ENCODE peak calls at places on chromosomes 1 and 21, in five cellular contexts. One of them, this sample, is unnamed.

GRCh38 chr1:165537351-165538107 is 6.3 kb upstream of the LRRC52 start:
- DNase-seq in PC-3: no peak
- DNase-seq in lower leg skin: no peak
- DNase-seq in kidney: no peak
- DNase-seq in CD8-positive, alpha-beta memory T cell: no peak
- DNase-seq in this sample: no peak

GRCh38 chr1:168345939-168346338 is 65.3 kb downstream of the TBX19 start:
- DNase-seq in kidney: no peak
- DNase-seq in lower leg skin: no peak
- DNase-seq in CD8-positive, alpha-beta memory T cell: no peak
- DNase-seq in PC-3: no peak
- DNase-seq in this sample: no peak

GRCh38 chr1:217214551-217214950 is 416.3 kb downstream of the GPATCH2 start:
- DNase-seq in CD8-positive, alpha-beta memory T cell: no peak
- DNase-seq in kidney: no peak
- DNase-seq in PC-3: no peak
- DNase-seq in lower leg skin: no peak
- DNase-seq in this sample: no peak

GRCh38 chr1:11736746-11737639 is 1.1 kb downstream of the AGTRAP start:
- DNase-seq in CD8-positive, alpha-beta memory T cell: peak; percentile 33
- DNase-seq in kidney: no peak
- DNase-seq in lower leg skin: peak; percentile 93
- DNase-seq in PC-3: peak; percentile 75
- DNase-seq in this sample: peak; percentile 79

GRCh38 chr21:29300547-29301138 is 1.9 kb downstream of the BACH1 start:
- DNase-seq in kidney: no peak
- DNase-seq in CD8-positive, alpha-beta memory T cell: no peak
- DNase-seq in PC-3: peak; percentile 16
- DNase-seq in lower leg skin: no peak
- DNase-seq in this sample: no peak

GRCh38 chr1:162633327-162633762 is 1.1 kb downstream of the DDR2 start:
- DNase-seq in lower leg skin: no peak
- DNase-seq in PC-3: no peak
- DNase-seq in CD8-positive, alpha-beta memory T cell: no peak
- DNase-seq in kidney: no peak
- DNase-seq in this sample: peak; percentile 14

GRCh38 chr1:201361652-201362504 is 15.6 kb downstream of the TNNT2 start:
- DNase-seq in CD8-positive, alpha-beta memory T cell: no peak
- DNase-seq in PC-3: peak; percentile 93
- DNase-seq in kidney: peak; percentile 71
- DNase-seq in lower leg skin: no peak
- DNase-seq in this sample: peak; percentile 87

GRCh38 chr1:199041173-199041914 is 402.5 kb downstream of the PTPRC start:
- DNase-seq in kidney: no peak
- DNase-seq in PC-3: no peak
- DNase-seq in lower leg skin: no peak
- DNase-seq in CD8-positive, alpha-beta memory T cell: no peak
- DNase-seq in this sample: no peak

GRCh38 chr1:172138636-172139035 is 281.8 kb upstream of the C1orf105 start:
- DNase-seq in CD8-positive, alpha-beta memory T cell: no peak
- DNase-seq in lower leg skin: no peak
- DNase-seq in PC-3: no peak
- DNase-seq in kidney: no peak
- DNase-seq in this sample: no peak

GRCh38 chr1:220787069-220787614 is 429 bp downstream of the MTARC1 start:
- DNase-seq in PC-3: peak; percentile 84
- DNase-seq in lower leg skin: no peak
- DNase-seq in kidney: peak; percentile 84
- DNase-seq in CD8-positive, alpha-beta memory T cell: no peak
- DNase-seq in this sample: peak; percentile 75

GRCh38 chr1:33363470-33363861 is 42.6 kb upstream of the A3GALT2 start:
- DNase-seq in kidney: no peak
- DNase-seq in PC-3: no peak
- DNase-seq in CD8-positive, alpha-beta memory T cell: no peak
- DNase-seq in lower leg skin: no peak
- DNase-seq in this sample: no peak

GRCh38 chr1:164311376-164311775 is 247.6 kb upstream of the PBX1 start:
- DNase-seq in PC-3: no peak
- DNase-seq in kidney: no peak
- DNase-seq in lower leg skin: no peak
- DNase-seq in CD8-positive, alpha-beta memory T cell: no peak
- DNase-seq in this sample: no peak

GRCh38 chr1:201825245-201825644 is 3.7 kb upstream of the IPO9 start:
- DNase-seq in PC-3: no peak
- DNase-seq in lower leg skin: no peak
- DNase-seq in CD8-positive, alpha-beta memory T cell: no peak
- DNase-seq in kidney: no peak
- DNase-seq in this sample: no peak

GRCh38 chr1:157415661-157416060 is 136.7 kb downstream of the FCRL5 start:
- DNase-seq in PC-3: peak; percentile 52
- DNase-seq in kidney: no peak
- DNase-seq in CD8-positive, alpha-beta memory T cell: no peak
- DNase-seq in lower leg skin: no peak
- DNase-seq in this sample: no peak

GRCh38 chr1:155320661-155321576 is at the start of gene RUSC1:
- DNase-seq in kidney: peak; percentile 91
- DNase-seq in lower leg skin: peak; percentile 96
- DNase-seq in CD8-positive, alpha-beta memory T cell: peak; percentile 60
- DNase-seq in PC-3: peak; percentile 41
- DNase-seq in this sample: peak; percentile 93

GRCh38 chr1:182299728-182300581 is 91.6 kb downstream of the GLUL start:
- DNase-seq in PC-3: no peak
- DNase-seq in lower leg skin: no peak
- DNase-seq in kidney: no peak
- DNase-seq in CD8-positive, alpha-beta memory T cell: no peak
- DNase-seq in this sample: peak; percentile 3
- H3K4me3 ChIP-seq in PC-3: no peak overlapping the region
- H3K4me3 ChIP-seq in lower leg skin: no peak overlapping the region
- H3K4me3 ChIP-seq in kidney: no peak overlapping the region
- H3K4me3 ChIP-seq in CD8-positive, alpha-beta memory T cell: no peak overlapping the region
- H3K4me3 ChIP-seq in this sample: no peak overlapping the region

GRCh38 chr1:160483505-160484185 is 39.4 kb downstream of the SLAMF6 start:
- DNase-seq in PC-3: no peak
- DNase-seq in CD8-positive, alpha-beta memory T cell: no peak
- DNase-seq in kidney: no peak
- DNase-seq in lower leg skin: no peak
- DNase-seq in this sample: no peak
- H3K4me3 ChIP-seq in PC-3: no peak overlapping the region
- H3K4me3 ChIP-seq in CD8-positive, alpha-beta memory T cell: no peak overlapping the region
- H3K4me3 ChIP-seq in kidney: no peak overlapping the region
- H3K4me3 ChIP-seq in lower leg skin: no peak overlapping the region
- H3K4me3 ChIP-seq in this sample: no peak overlapping the region

GRCh38 chr1:77683142-77683835 is 831 bp upstream of the ZZZ3 start:
- DNase-seq in PC-3: peak; percentile 94
- DNase-seq in lower leg skin: peak; percentile 98
- DNase-seq in CD8-positive, alpha-beta memory T cell: peak; percentile 90
- DNase-seq in kidney: peak; percentile 99
- DNase-seq in this sample: peak; percentile 92

GRCh38 chr1:77683836-77684148 is 1.3 kb upstream of the ZZZ3 start:
- DNase-seq in CD8-positive, alpha-beta memory T cell: no peak
- DNase-seq in kidney: no peak
- DNase-seq in PC-3: no peak
- DNase-seq in lower leg skin: no peak
- DNase-seq in this sample: no peak

GRCh38 chr1:77686784-77687518 is 4.5 kb upstream of the ZZZ3 start:
- DNase-seq in CD8-positive, alpha-beta memory T cell: no peak
- DNase-seq in PC-3: no peak
- DNase-seq in kidney: peak; percentile 70
- DNase-seq in lower leg skin: no peak
- DNase-seq in this sample: peak; percentile 85

GRCh38 chr1:77688939-77689338 is 6.5 kb upstream of the ZZZ3 start:
- DNase-seq in lower leg skin: no peak
- DNase-seq in kidney: no peak
- DNase-seq in PC-3: no peak
- DNase-seq in CD8-positive, alpha-beta memory T cell: no peak
- DNase-seq in this sample: no peak

GRCh38 chr1:77687519-77687906 is 5.1 kb upstream of the ZZZ3 start:
- DNase-seq in PC-3: no peak
- DNase-seq in lower leg skin: no peak
- DNase-seq in CD8-positive, alpha-beta memory T cell: no peak
- DNase-seq in kidney: peak; percentile 77
- DNase-seq in this sample: peak; percentile 91
- H3K4me3 ChIP-seq in PC-3: no peak overlapping the region
- H3K4me3 ChIP-seq in lower leg skin: no peak overlapping the region
- H3K4me3 ChIP-seq in CD8-positive, alpha-beta memory T cell: no peak overlapping the region
- H3K4me3 ChIP-seq in kidney: no peak overlapping the region
- H3K4me3 ChIP-seq in this sample: peak overlapping the region; percentile 62

GRCh38 chr1:20481643-20482498 is 4.1 kb downstream of the CAMK2N1 start:
- DNase-seq in kidney: no peak
- DNase-seq in lower leg skin: no peak
- DNase-seq in PC-3: no peak
- DNase-seq in CD8-positive, alpha-beta memory T cell: no peak
- DNase-seq in this sample: no peak

GRCh38 chr1:20484526-20485462 is 1.2 kb downstream of the CAMK2N1 start:
- DNase-seq in CD8-positive, alpha-beta memory T cell: no peak
- DNase-seq in kidney: peak; percentile 84
- DNase-seq in lower leg skin: no peak
- DNase-seq in PC-3: no peak
- DNase-seq in this sample: no peak

GRCh38 chr1:20481158-20481617 is 4.8 kb downstream of the CAMK2N1 start:
- DNase-seq in CD8-positive, alpha-beta memory T cell: no peak
- DNase-seq in PC-3: peak; percentile 64
- DNase-seq in kidney: no peak
- DNase-seq in lower leg skin: no peak
- DNase-seq in this sample: no peak

GRCh38 chr1:20483833-20484525 is 2.0 kb downstream of the CAMK2N1 start:
- DNase-seq in kidney: no peak
- DNase-seq in PC-3: peak; percentile 28
- DNase-seq in CD8-positive, alpha-beta memory T cell: no peak
- DNase-seq in lower leg skin: no peak
- DNase-seq in this sample: peak; percentile 69

DNA sequence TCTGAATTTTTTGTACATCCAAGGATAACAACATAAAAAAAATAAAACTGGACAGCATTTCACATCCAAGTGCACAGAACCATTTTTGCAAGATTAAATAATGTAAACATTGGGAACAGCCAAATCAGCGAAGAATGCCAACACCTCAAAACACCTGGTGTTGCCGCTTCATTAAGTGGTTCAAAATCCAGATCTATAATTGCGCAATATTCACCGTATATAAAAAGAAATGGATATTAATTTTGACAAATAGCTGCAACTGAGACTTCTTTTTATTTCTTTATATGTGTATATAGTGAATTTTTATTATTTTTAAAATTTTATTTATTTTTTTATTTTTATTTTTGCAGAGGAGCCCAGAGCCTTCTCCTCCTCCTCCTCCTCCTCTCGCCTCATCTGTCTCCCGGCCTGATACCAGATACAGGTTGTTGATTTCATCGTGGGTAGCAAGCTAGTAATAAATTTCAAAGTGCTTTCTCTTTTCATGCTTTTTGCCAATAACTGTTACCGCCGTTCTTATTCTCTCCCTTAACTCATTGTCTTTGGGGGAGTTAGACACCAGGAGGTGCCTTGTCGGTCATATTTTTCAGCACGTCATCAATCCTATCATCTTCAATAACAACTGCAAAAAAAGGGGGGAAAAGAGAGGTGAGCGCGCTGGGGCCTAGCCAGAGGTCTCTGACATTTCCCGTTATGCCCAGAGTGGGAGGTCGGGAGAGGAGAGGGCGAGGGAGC is 2.7 kb downstream of the CAMK2N1 start:
- DNase-seq in kidney: no peak
- DNase-seq in lower leg skin: no peak
- DNase-seq in PC-3: no peak
- DNase-seq in CD8-positive, alpha-beta memory T cell: no peak
- DNase-seq in this sample: no peak
- H3K4me3 ChIP-seq in kidney: peak overlapping the region; percentile 81
- H3K4me3 ChIP-seq in lower leg skin: no peak overlapping the region
- H3K4me3 ChIP-seq in PC-3: peak overlapping the region; percentile 98
- H3K4me3 ChIP-seq in CD8-positive, alpha-beta memory T cell: no peak overlapping the region
- H3K4me3 ChIP-seq in this sample: peak overlapping the region; percentile 73

DNA sequence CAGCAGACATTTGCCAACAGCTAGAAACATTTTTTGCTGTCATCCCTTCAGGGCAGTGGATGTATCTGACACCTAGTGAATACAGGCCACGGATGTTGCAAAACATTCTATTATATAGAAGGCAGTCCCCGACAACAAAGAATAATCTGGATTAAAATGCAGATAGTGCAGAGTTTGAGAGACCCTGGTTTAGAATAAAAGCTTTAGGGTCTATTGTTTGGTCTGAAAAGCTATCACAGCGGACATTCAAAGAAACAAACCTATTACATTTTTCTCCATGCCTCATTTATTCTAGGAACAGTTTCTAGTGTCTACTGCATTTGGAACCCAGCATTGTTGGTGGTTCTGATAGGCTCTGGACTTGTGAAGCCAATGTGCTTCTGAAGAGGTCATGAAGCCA is 316.3 kb downstream of the TGFB2 start:
- DNase-seq in kidney: no peak
- DNase-seq in CD8-positive, alpha-beta memory T cell: no peak
- DNase-seq in PC-3: no peak
- DNase-seq in lower leg skin: no peak
- DNase-seq in this sample: no peak
- H3K4me3 ChIP-seq in kidney: no peak overlapping the region
- H3K4me3 ChIP-seq in CD8-positive, alpha-beta memory T cell: no peak overlapping the region
- H3K4me3 ChIP-seq in PC-3: no peak overlapping the region
- H3K4me3 ChIP-seq in lower leg skin: no peak overlapping the region
- H3K4me3 ChIP-seq in this sample: no peak overlapping the region

GRCh38 chr1:160740133-160740688 is 1.2 kb downstream of the SLAMF7 start:
- DNase-seq in lower leg skin: no peak
- DNase-seq in kidney: no peak
- DNase-seq in PC-3: no peak
- DNase-seq in CD8-positive, alpha-beta memory T cell: no peak
- DNase-seq in this sample: no peak
- H3K4me3 ChIP-seq in lower leg skin: no peak overlapping the region
- H3K4me3 ChIP-seq in kidney: no peak overlapping the region
- H3K4me3 ChIP-seq in PC-3: no peak overlapping the region
- H3K4me3 ChIP-seq in CD8-positive, alpha-beta memory T cell: peak overlapping the region; percentile 52
- H3K4me3 ChIP-seq in this sample: no peak overlapping the region